ENCODE peak calls at places on chromosomes 2 and 18, in four cellular contexts. G is stimulated activated CD4-positive, alpha-beta T cell treated with anti-CD3 and anti-CD28 coated beads, Interleukin-4, amount 100 ng/mL, for 24 hours; P is sigmoid colon; J is astrocyte of the spinal cord. H is an unnamed sample.

GRCh38 chr18:77146249-77147080 is 13.9 kb upstream of the MBP start:
- DNase-seq in J (no peak), G (no peak), P (no peak), H (no peak)

GRCh38 chr18:7617738-7618422 is 50.8 kb downstream of the PTPRM start:
- DNase-seq in G (no peak), J (peak; percentile 91), P (peak; percentile 82), H (peak; percentile 98)

GRCh38 chr2:218896501-218897393 is 16.1 kb downstream of the WNT10A start:
- DNase-seq in P (no peak), J (no peak), G (peak; percentile 91), H (no peak)

GRCh38 chr2:8115451-8115850 is 566.4 kb upstream of the ID2 start:
- DNase-seq in P (no peak), J (no peak), G (no peak), H (no peak)

GRCh38 chr2:68411397-68412126 is 46.5 kb downstream of the PLEK start:
- DNase-seq in P (no peak), G (no peak), J (no peak), H (no peak)

GRCh38 chr18:21341141-21341540 is 99.1 kb downstream of the GREB1L start:
- DNase-seq in J (peak; percentile 22), P (no peak), G (no peak), H (no peak)

GRCh38 chr2:220241423-220241822 is 614.0 kb downstream of the SLC4A3 start:
- DNase-seq in J (peak; percentile 8), P (no peak), G (no peak), H (no peak)

GRCh38 chr18:49206717-49207116 is 253.7 kb downstream of the DYM start:
- DNase-seq in G (no peak), J (peak; percentile 28), P (no peak), H (no peak)

GRCh38 chr2:227198866-227199265 is 34.4 kb downstream of the COL4A3 start:
- DNase-seq in P (no peak), G (no peak), J (no peak), H (no peak)

GRCh38 chr2:220628252-220628651 is 943.9 kb downstream of the EPHA4 start:
- DNase-seq in P (no peak), G (no peak), J (no peak), H (no peak)

GRCh38 chr2:120007851-120008250 is 5.0 kb upstream of the EPB41L5 start:
- DNase-seq in J (no peak), P (no peak), G (no peak), H (no peak)

GRCh38 chr2:16437189-16437588 is 228.4 kb downstream of the CYRIA start:
- DNase-seq in G (no peak), J (no peak), P (no peak), H (no peak)

GRCh38 chr2:207765960-207766582 is 3.6 kb downstream of the FZD5 start:
- DNase-seq in G (no peak), P (no peak), J (no peak), H (no peak)

GRCh38 chr18:21474621-21475020 is 125.9 kb downstream of the ESCO1 start:
- DNase-seq in J (no peak), G (no peak), P (no peak), H (no peak)

GRCh38 chr2:135246856-135247255 is 194.8 kb downstream of the RAB3GAP1 start:
- DNase-seq in G (no peak), P (no peak), J (no peak), H (no peak)

GRCh38 chr2:18611604-18612003 is 22.2 kb upstream of the NT5C1B start:
- DNase-seq in G (no peak), J (no peak), P (no peak), H (no peak)